ENCODE peak calls at places on chromosomes 16 and 17, in four cellular contexts. One of them, this sample, is unnamed.

GRCh38 chr17:44115585-44116415 is 7.6 kb downstream of the HDAC5 start:
- DNase-seq in small intestine: no peak
- DNase-seq in right lobe of liver: no peak
- DNase-seq in cardiac fibroblast: peak; percentile 57
- DNase-seq in this sample: no peak

GRCh38 chr16:10812352-10813122 is 6.1 kb downstream of the TVP23A start:
- DNase-seq in small intestine: no peak
- DNase-seq in right lobe of liver: no peak
- DNase-seq in cardiac fibroblast: no peak
- DNase-seq in this sample: no peak

GRCh38 chr17:57880086-57880456 is 30.2 kb upstream of the MRPS23 start:
- DNase-seq in small intestine: peak; percentile 31
- DNase-seq in right lobe of liver: no peak
- DNase-seq in cardiac fibroblast: no peak
- DNase-seq in this sample: no peak

GRCh38 chr17:8946476-8946875 is 19.0 kb downstream of the PIK3R5 start:
- DNase-seq in small intestine: no peak
- DNase-seq in right lobe of liver: no peak
- DNase-seq in cardiac fibroblast: no peak
- DNase-seq in this sample: no peak

GRCh38 chr17:74995847-74996246 is 8.4 kb downstream of the CDR2L start:
- DNase-seq in small intestine: no peak
- DNase-seq in right lobe of liver: no peak
- DNase-seq in cardiac fibroblast: no peak
- DNase-seq in this sample: no peak

GRCh38 chr17:82010575-82011525 is 11.8 kb downstream of the CENPX start:
- DNase-seq in small intestine: no peak
- DNase-seq in right lobe of liver: no peak
- DNase-seq in cardiac fibroblast: no peak
- DNase-seq in this sample: no peak

GRCh38 chr17:16493470-16494048 is 1.6 kb upstream of the LRRC75A start:
- DNase-seq in small intestine: no peak
- DNase-seq in right lobe of liver: no peak
- DNase-seq in cardiac fibroblast: no peak
- DNase-seq in this sample: no peak

GRCh38 chr17:65235284-65235683 is 98.1 kb downstream of the RGS9 start:
- DNase-seq in small intestine: no peak
- DNase-seq in right lobe of liver: no peak
- DNase-seq in cardiac fibroblast: no peak
- DNase-seq in this sample: no peak

GRCh38 chr16:84617068-84617630 is 729 bp downstream of the COTL1 start:
- DNase-seq in small intestine: peak; percentile 48
- DNase-seq in right lobe of liver: peak; percentile 48
- DNase-seq in cardiac fibroblast: no peak
- DNase-seq in this sample: peak; percentile 59

GRCh38 chr17:82349287-82349701 is 9.8 kb upstream of the TEX19 start:
- DNase-seq in small intestine: no peak
- DNase-seq in right lobe of liver: no peak
- DNase-seq in cardiac fibroblast: peak; percentile 33
- DNase-seq in this sample: no peak

GRCh38 chr17:45653616-45654015 is 130.5 kb upstream of the CRHR1 start:
- DNase-seq in small intestine: no peak
- DNase-seq in right lobe of liver: no peak
- DNase-seq in cardiac fibroblast: no peak
- DNase-seq in this sample: no peak

GRCh38 chr17:7557147-7557764 is 1.3 kb upstream of the TNFSF13 start:
- DNase-seq in small intestine: peak; percentile 86
- DNase-seq in right lobe of liver: no peak
- DNase-seq in cardiac fibroblast: no peak
- DNase-seq in this sample: peak; percentile 78

GRCh38 chr17:50767446-50767845 is at the start of gene ANKRD40CL:
- DNase-seq in small intestine: peak; percentile 90
- DNase-seq in right lobe of liver: no peak
- DNase-seq in cardiac fibroblast: no peak
- DNase-seq in this sample: peak; percentile 63
- H3K4me3 ChIP-seq in small intestine: no peak within 1 kb of the TSS
- H3K4me3 ChIP-seq in right lobe of liver: no peak within 1 kb of the TSS
- H3K4me3 ChIP-seq in cardiac fibroblast: no peak within 1 kb of the TSS
- H3K4me3 ChIP-seq in this sample: peak within 1 kb of the TSS; percentile 3

DNA sequence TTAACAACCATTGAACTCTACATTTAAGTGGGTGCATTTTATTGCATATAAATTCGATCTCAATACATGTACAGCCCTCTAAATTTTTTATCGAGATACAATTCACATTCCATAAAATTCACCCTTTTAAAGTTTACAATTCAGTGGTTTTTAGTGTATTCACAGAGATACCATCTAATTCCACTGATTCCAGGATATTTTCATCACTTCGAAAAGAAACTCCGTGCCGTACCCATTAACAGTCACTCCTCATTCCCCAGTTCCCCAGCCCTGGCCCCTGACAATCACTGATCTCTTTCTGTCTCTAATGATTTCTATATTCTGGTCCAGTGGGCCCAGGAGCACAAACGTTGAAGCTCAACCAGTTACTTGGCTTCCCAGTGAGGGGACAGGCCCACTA is 61.4 kb downstream of the CYB5B start:
- DNase-seq in small intestine: no peak
- DNase-seq in right lobe of liver: no peak
- DNase-seq in cardiac fibroblast: no peak
- DNase-seq in this sample: no peak
- H3K4me3 ChIP-seq in small intestine: no peak overlapping the region
- H3K4me3 ChIP-seq in right lobe of liver: no peak overlapping the region
- H3K4me3 ChIP-seq in cardiac fibroblast: no peak overlapping the region
- H3K4me3 ChIP-seq in this sample: no peak overlapping the region

GRCh38 chr16:72928089-72928981 is 119.6 kb downstream of the ZFHX3 start:
- DNase-seq in small intestine: no peak
- DNase-seq in right lobe of liver: no peak
- DNase-seq in cardiac fibroblast: no peak
- DNase-seq in this sample: no peak

GRCh38 chr16:72926671-72927070 is 121.3 kb downstream of the ZFHX3 start:
- DNase-seq in small intestine: no peak
- DNase-seq in right lobe of liver: no peak
- DNase-seq in cardiac fibroblast: no peak
- DNase-seq in this sample: no peak

GRCh38 chr16:72924918-72925630 is 122.9 kb downstream of the ZFHX3 start:
- DNase-seq in small intestine: no peak
- DNase-seq in right lobe of liver: peak; percentile 38
- DNase-seq in cardiac fibroblast: no peak
- DNase-seq in this sample: no peak

GRCh38 chr16:72925631-72925979 is 122.3 kb downstream of the ZFHX3 start:
- DNase-seq in small intestine: no peak
- DNase-seq in right lobe of liver: no peak
- DNase-seq in cardiac fibroblast: no peak
- DNase-seq in this sample: no peak

GRCh38 chr16:72927199-72928088 is 120.5 kb downstream of the ZFHX3 start:
- DNase-seq in small intestine: no peak
- DNase-seq in right lobe of liver: no peak
- DNase-seq in cardiac fibroblast: peak; percentile 35
- DNase-seq in this sample: peak; percentile 20
- H3K4me3 ChIP-seq in small intestine: no peak overlapping the region
- H3K4me3 ChIP-seq in right lobe of liver: no peak overlapping the region
- H3K4me3 ChIP-seq in cardiac fibroblast: no peak overlapping the region
- H3K4me3 ChIP-seq in this sample: no peak overlapping the region

DNA sequence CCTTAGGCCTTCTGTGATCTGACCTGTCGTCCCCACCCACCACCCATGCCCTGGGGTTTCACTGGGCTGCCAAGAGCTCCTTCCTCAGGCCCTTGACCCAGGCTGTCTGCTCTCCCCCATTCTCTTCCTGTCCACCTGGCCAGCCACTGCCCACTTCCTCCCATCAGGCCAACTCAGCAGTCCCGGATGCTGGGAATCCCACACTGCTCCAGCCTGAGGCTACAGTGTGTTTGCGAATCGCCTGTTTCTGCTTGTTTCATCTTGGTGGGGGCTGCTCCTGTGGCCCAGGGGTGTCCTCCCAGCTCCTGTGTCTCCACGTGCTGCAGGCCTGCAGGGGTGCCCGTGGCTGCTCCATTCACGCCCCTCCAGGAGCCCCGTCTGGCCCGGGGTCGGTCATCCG is 839 bp upstream of the METRN start:
- DNase-seq in small intestine: no peak
- DNase-seq in right lobe of liver: no peak
- DNase-seq in cardiac fibroblast: no peak
- DNase-seq in this sample: no peak
- H3K4me3 ChIP-seq in small intestine: no peak overlapping the region
- H3K4me3 ChIP-seq in right lobe of liver: no peak overlapping the region
- H3K4me3 ChIP-seq in cardiac fibroblast: no peak overlapping the region
- H3K4me3 ChIP-seq in this sample: no peak overlapping the region

GRCh38 chr17:42672038-42672437 is 4.8 kb downstream of the PLEKHH3 start:
- DNase-seq in small intestine: no peak
- DNase-seq in right lobe of liver: no peak
- DNase-seq in cardiac fibroblast: no peak
- DNase-seq in this sample: no peak
- H3K4me3 ChIP-seq in small intestine: no peak overlapping the region
- H3K4me3 ChIP-seq in right lobe of liver: no peak overlapping the region
- H3K4me3 ChIP-seq in cardiac fibroblast: no peak overlapping the region
- H3K4me3 ChIP-seq in this sample: no peak overlapping the region

DNA sequence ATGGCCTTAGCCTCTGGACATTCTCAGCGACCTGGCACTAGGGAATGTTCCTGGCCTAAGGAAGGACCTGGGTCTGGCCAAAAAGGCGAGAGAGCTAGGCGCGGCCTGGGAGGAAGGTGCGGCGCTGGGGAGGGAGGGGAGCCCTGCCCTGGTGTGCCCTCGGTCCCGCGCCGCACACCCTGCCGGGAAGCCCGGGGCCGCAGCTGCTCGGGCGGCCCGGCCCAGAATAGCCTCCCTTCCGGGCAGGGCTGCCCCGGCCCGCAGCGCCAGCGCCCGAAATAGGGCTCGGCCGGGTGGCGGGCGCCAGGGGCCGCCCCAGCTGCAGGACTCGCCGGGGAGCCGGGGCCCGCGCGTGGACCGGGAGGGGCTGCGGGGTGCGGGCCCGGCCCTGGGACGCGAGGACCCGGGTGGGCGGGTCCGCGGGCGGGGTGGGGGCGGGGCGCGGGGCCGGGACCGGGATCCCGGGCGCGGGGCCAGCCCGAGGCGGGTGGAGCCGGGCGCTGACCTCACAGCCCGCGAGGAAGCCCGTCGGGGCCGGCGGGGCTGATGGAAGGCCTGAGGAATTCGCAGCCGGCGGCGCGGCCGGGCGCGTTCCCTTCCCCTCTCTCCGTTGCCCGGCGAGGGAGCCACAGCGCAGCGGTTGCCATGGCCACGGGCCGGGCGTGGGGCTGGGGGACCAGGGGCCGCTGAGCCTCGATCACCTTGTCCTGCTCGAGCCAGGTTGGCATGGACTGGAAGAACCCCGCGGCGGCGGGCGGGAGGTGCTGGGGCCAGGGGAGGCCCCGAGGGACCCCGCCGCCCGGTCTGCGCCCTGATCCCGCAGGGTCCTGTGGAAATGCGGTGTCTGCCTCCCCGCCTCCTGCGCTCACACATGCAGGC is 18.1 kb downstream of the SOCS3 start:
- DNase-seq in small intestine: peak; percentile 71
- DNase-seq in right lobe of liver: peak; percentile 87
- DNase-seq in cardiac fibroblast: peak; percentile 91
- DNase-seq in this sample: peak; percentile 80
- H3K4me3 ChIP-seq in small intestine: no peak overlapping the region
- H3K4me3 ChIP-seq in right lobe of liver: peak overlapping the region; percentile 62
- H3K4me3 ChIP-seq in cardiac fibroblast: peak overlapping the region; percentile 41
- H3K4me3 ChIP-seq in this sample: peak overlapping the region; percentile 5

GRCh38 chr16:71358464-71359031 is at the start of gene CALB2:
- DNase-seq in small intestine: peak; percentile 49
- DNase-seq in right lobe of liver: peak; percentile 70
- DNase-seq in cardiac fibroblast: peak; percentile 64
- DNase-seq in this sample: peak; percentile 64
- H3K4me3 ChIP-seq in small intestine: no peak within 1 kb of the TSS
- H3K4me3 ChIP-seq in right lobe of liver: peak within 1 kb of the TSS; percentile 32
- H3K4me3 ChIP-seq in cardiac fibroblast: peak within 1 kb of the TSS; percentile 27
- H3K4me3 ChIP-seq in this sample: no peak within 1 kb of the TSS

This sample was measured in transverse colon.